ENCODE peak calls at places on chromosome 14, in nine cellular contexts. L is CD8-positive, alpha-beta T cell; B is stimulated activated CD4-positive, alpha-beta T cell treated with anti-CD3 and anti-CD28 coated beads, TNF-alpha, amount 100 ng/mL, for 24 hours; T is GM23338; V is NCI-H748 treated with DMSO at 0.1 percent for 48 hours; S is T-cell; M is COR-L47; O is OCI-LY7; K is GM20000. P is an unnamed sample.

GRCh38 chr14:91942946-91943345 is 4.5 kb downstream of the FBLN5 start:
- DNase-seq in L (no peak), B (no peak), T (no peak), V (no peak), S (no peak), M (no peak), O (no peak), K (no peak), P (no peak)

GRCh38 chr14:74176404-74176788 is 62.9 kb upstream of the VSX2 start:
- DNase-seq in L (no peak), B (no peak), T (no peak), V (no peak), S (no peak), M (no peak), O (no peak), K (no peak), P (no peak)

GRCh38 chr14:79278286-79278797 is 933.0 kb downstream of the DIO2 start:
- DNase-seq in L (no peak), B (no peak), T (no peak), V (no peak), S (no peak), M (no peak), O (no peak), K (no peak), P (no peak)

GRCh38 chr14:69328317-69328716 is 68.4 kb downstream of the GALNT16 start:
- DNase-seq in L (no peak), B (no peak), T (no peak), V (no peak), S (no peak), M (no peak), O (no peak), K (no peak), P (no peak)

GRCh38 chr14:49405291-49405690 is 180.9 kb downstream of the RPS29 start:
- DNase-seq in L (no peak), B (no peak), T (no peak), V (no peak), S (no peak), M (no peak), O (no peak), K (no peak), P (no peak)

GRCh38 chr14:71466251-71466650 is 466.0 kb upstream of the RGS6 start:
- DNase-seq in L (no peak), B (no peak), T (no peak), V (no peak), S (no peak), M (no peak), O (no peak), K (no peak), P (no peak)

GRCh38 chr14:93901813-93902212 is 25.3 kb upstream of the FAM181A start:
- DNase-seq in L (no peak), B (no peak), T (no peak), V (no peak), S (no peak), M (no peak), O (no peak), K (no peak), P (no peak)

GRCh38 chr14:100140452-100141132 is 18.9 kb downstream of the DEGS2 start:
- DNase-seq in L (no peak), B (no peak), T (peak), V (no peak), S (no peak), M (no peak), O (no peak), K (no peak), P (no peak)

GRCh38 chr14:105439710-105440553 is 20.3 kb downstream of the MTA1 start:
- DNase-seq in L (no peak), B (no peak), T (no peak), V (no peak), S (no peak), M (peak), O (no peak), K (no peak), P (no peak)

GRCh38 chr14:68784995-68785816 is 7.7 kb downstream of the ZFP36L1 start:
- DNase-seq in L (no peak), B (no peak), T (no peak), V (no peak), S (no peak), M (no peak), O (no peak), K (no peak), P (no peak)

GRCh38 chr14:71675902-71676291 is 256.3 kb upstream of the RGS6 start:
- DNase-seq in L (no peak), B (no peak), T (no peak), V (no peak), S (no peak), M (no peak), O (no peak), K (no peak), P (no peak)

GRCh38 chr14:47269788-47270492 is 405.5 kb downstream of the MDGA2 start:
- DNase-seq in L (no peak), B (no peak), T (no peak), V (no peak), S (no peak), M (no peak), O (no peak), K (no peak), P (no peak)

GRCh38 chr14:31251028-31251958 is 43.7 kb upstream of the HECTD1 start:
- DNase-seq in L (no peak), B (no peak), T (no peak), V (no peak), S (no peak), M (no peak), O (no peak), K (no peak), P (no peak)

GRCh38 chr14:90288646-90289355 is 32.4 kb downstream of the PSMC1 start:
- DNase-seq in L (no peak), B (no peak), T (no peak), V (no peak), S (no peak), M (no peak), O (no peak), K (peak), P (no peak)

GRCh38 chr14:20848316-20848954 is 42.8 kb upstream of the RNASE3 start:
- DNase-seq in L (no peak), B (no peak), T (no peak), V (no peak), S (no peak), M (no peak), O (no peak), K (no peak), P (no peak)

GRCh38 chr14:104382361-104383087 is 197.0 kb upstream of the C14orf180 start:
- DNase-seq in L (no peak), B (no peak), T (no peak), V (no peak), S (no peak), M (no peak), O (no peak), K (no peak), P (no peak)

GRCh38 chr14:105855893-105856675 is 329.7 kb downstream of the TMEM121 start:
- DNase-seq in L (no peak), B (no peak), T (no peak), V (no peak), S (no peak), M (no peak), O (peak), K (peak), P (no peak)

GRCh38 chr14:49702725-49703124 is 9.8 kb downstream of the KLHDC1 start:
- DNase-seq in L (no peak), B (no peak), T (no peak), V (no peak), S (no peak), M (no peak), O (no peak), K (no peak), P (no peak)

GRCh38 chr14:52961060-52961639 is 10.3 kb upstream of the FERMT2 start:
- DNase-seq in L (no peak), B (no peak), T (peak), V (peak), S (peak), M (peak), O (peak), K (peak), P (peak)

GRCh38 chr14:32509632-32510187 is 180.6 kb downstream of the AKAP6 start:
- DNase-seq in L (no peak), B (no peak), T (no peak), V (no peak), S (no peak), M (peak), O (no peak), K (no peak), P (no peak)